ENCODE peak calls at places on chromosomes 12 and 14, in four cellular contexts. One of them, this sample, is unnamed.
A peak's percentile ranks its signal among the peaks of the same experiment; 100 is the strongest.

GRCh38 chr12:95790912-95791849 is 617 bp upstream of the NTN4 start:
- DNase-seq in K562: no peak
- DNase-seq in GM12878: no peak
- DNase-seq in H1: peak; percentile 77
- DNase-seq in this sample: no peak

GRCh38 chr14:53152627-53152908 is 555 bp downstream of the DDHD1 start:
- DNase-seq in H1: no peak
- DNase-seq in K562: peak; percentile 27
- DNase-seq in GM12878: no peak
- DNase-seq in this sample: no peak

GRCh38 chr12:16939871-16940306 is 333.9 kb upstream of the LMO3 start:
- DNase-seq in K562: peak; percentile 37
- DNase-seq in H1: peak; percentile 68
- DNase-seq in GM12878: peak; percentile 26
- DNase-seq in this sample: peak; percentile 36

GRCh38 chr12:87596636-87597035 is 432.6 kb downstream of the C12orf50 start:
- DNase-seq in K562: no peak
- DNase-seq in GM12878: no peak
- DNase-seq in H1: no peak
- DNase-seq in this sample: no peak

GRCh38 chr12:32418903-32419519 is 19.7 kb downstream of the FGD4 start:
- DNase-seq in K562: no peak
- DNase-seq in GM12878: no peak
- DNase-seq in H1: no peak
- DNase-seq in this sample: no peak

GRCh38 chr12:15444523-15444922 is 122.2 kb downstream of the PTPRO start:
- DNase-seq in H1: no peak
- DNase-seq in GM12878: no peak
- DNase-seq in K562: no peak
- DNase-seq in this sample: no peak

GRCh38 chr12:132614861-132615578 is 3.6 kb upstream of the P2RX2 start:
- DNase-seq in K562: peak; percentile 77
- DNase-seq in H1: peak; percentile 89
- DNase-seq in GM12878: peak; percentile 26
- DNase-seq in this sample: peak; percentile 88

GRCh38 chr12:11508699-11509098 is 113.3 kb upstream of the PRB2 start:
- DNase-seq in GM12878: no peak
- DNase-seq in H1: no peak
- DNase-seq in K562: no peak
- DNase-seq in this sample: no peak

GRCh38 chr14:30620178-30620577 is 1.9 kb upstream of the SCFD1 start:
- DNase-seq in H1: no peak
- DNase-seq in GM12878: peak; percentile 43
- DNase-seq in K562: no peak
- DNase-seq in this sample: no peak

GRCh38 chr14:63343878-63344277 is 25.1 kb upstream of the GPHB5 start:
- DNase-seq in GM12878: no peak
- DNase-seq in K562: no peak
- DNase-seq in H1: no peak
- DNase-seq in this sample: no peak

GRCh38 chr12:52381206-52381605 is 4.2 kb downstream of the KRT84 start:
- DNase-seq in GM12878: no peak
- DNase-seq in H1: no peak
- DNase-seq in K562: no peak
- DNase-seq in this sample: no peak

GRCh38 chr12:113040722-113041168 is 15.8 kb upstream of the DTX1 start:
- DNase-seq in GM12878: no peak
- DNase-seq in K562: no peak
- DNase-seq in H1: no peak
- DNase-seq in this sample: no peak

GRCh38 chr14:31020834-31021575 is 4.4 kb upstream of the AP4S1 start:
- DNase-seq in K562: no peak
- DNase-seq in GM12878: no peak
- DNase-seq in H1: no peak
- DNase-seq in this sample: no peak

GRCh38 chr12:121138284-121138683 is 5.6 kb downstream of the P2RX7 start:
- DNase-seq in GM12878: no peak
- DNase-seq in H1: no peak
- DNase-seq in K562: peak; percentile 64
- DNase-seq in this sample: no peak

GRCh38 chr12:12899530-12900380 is 8.4 kb downstream of the GPRC5A start:
- DNase-seq in K562: no peak
- DNase-seq in GM12878: no peak
- DNase-seq in H1: no peak
- DNase-seq in this sample: no peak

GRCh38 chr14:86527312-86527711 is 997.4 kb downstream of the FLRT2 start:
- DNase-seq in K562: no peak
- DNase-seq in GM12878: no peak
- DNase-seq in H1: no peak
- DNase-seq in this sample: no peak

GRCh38 chr12:127893875-127894635 is 372.9 kb upstream of the TMEM132C start:
- DNase-seq in H1: peak; percentile 50
- DNase-seq in GM12878: no peak
- DNase-seq in K562: no peak
- DNase-seq in this sample: no peak

GRCh38 chr12:123050331-123050809 is 69.9 kb downstream of the ARL6IP4 start:
- DNase-seq in K562: no peak
- DNase-seq in H1: no peak
- DNase-seq in GM12878: no peak
- DNase-seq in this sample: no peak

GRCh38 chr14:59969319-59969718 is 49.4 kb downstream of the LRRC9 start:
- DNase-seq in GM12878: no peak
- DNase-seq in K562: no peak
- DNase-seq in H1: no peak
- DNase-seq in this sample: no peak

GRCh38 chr12:19222566-19222965 is 93.0 kb downstream of the PLEKHA5 start:
- DNase-seq in H1: no peak
- DNase-seq in GM12878: no peak
- DNase-seq in K562: no peak
- DNase-seq in this sample: no peak

GRCh38 chr14:88195676-88196075 is 127.4 kb downstream of the KCNK10 start:
- DNase-seq in H1: peak; percentile 45
- DNase-seq in GM12878: no peak
- DNase-seq in K562: no peak
- DNase-seq in this sample: peak; percentile 65

GRCh38 chr12:79439179-79439825 is 251.5 kb downstream of the PAWR start:
- DNase-seq in H1: no peak
- DNase-seq in K562: no peak
- DNase-seq in GM12878: no peak
- DNase-seq in this sample: no peak

GRCh38 chr12:49937639-49938300 is 12.8 kb upstream of the AQP2 start:
- DNase-seq in K562: no peak
- DNase-seq in GM12878: no peak
- DNase-seq in H1: no peak
- DNase-seq in this sample: no peak

GRCh38 chr14:54803926-54804719 is 98.5 kb downstream of the GCH1 start:
- DNase-seq in GM12878: no peak
- DNase-seq in H1: no peak
- DNase-seq in K562: no peak
- DNase-seq in this sample: no peak

GRCh38 chr14:73457935-73458218 is 469 bp downstream of the NUMB start:
- DNase-seq in H1: no peak
- DNase-seq in GM12878: no peak
- DNase-seq in K562: no peak
- DNase-seq in this sample: peak; percentile 47

GRCh38 chr14:47256968-47257367 is 418.4 kb downstream of the MDGA2 start:
- DNase-seq in K562: no peak
- DNase-seq in GM12878: no peak
- DNase-seq in H1: no peak
- DNase-seq in this sample: no peak

GRCh38 chr14:24365600-24366374 is 2.2 kb upstream of the NFATC4 start:
- DNase-seq in K562: no peak
- DNase-seq in H1: peak; percentile 87
- DNase-seq in GM12878: peak; percentile 38
- DNase-seq in this sample: peak; percentile 79

GRCh38 chr12:93915411-93915810 is 233.0 kb upstream of the PLXNC1 start:
- DNase-seq in H1: no peak
- DNase-seq in GM12878: no peak
- DNase-seq in K562: no peak
- DNase-seq in this sample: no peak

GRCh38 chr14:54026671-54027070 is 70.0 kb upstream of the BMP4 start:
- DNase-seq in H1: no peak
- DNase-seq in GM12878: no peak
- DNase-seq in K562: no peak
- DNase-seq in this sample: no peak

GRCh38 chr12:15721716-15722115 is 67.5 kb downstream of the EPS8 start:
- DNase-seq in K562: no peak
- DNase-seq in H1: no peak
- DNase-seq in GM12878: no peak
- DNase-seq in this sample: no peak

GRCh38 chr12:125861299-125862281 is 796.4 kb downstream of the AACS start:
- DNase-seq in H1: no peak
- DNase-seq in K562: peak; percentile 30
- DNase-seq in GM12878: no peak
- DNase-seq in this sample: peak; percentile 8

GRCh38 chr14:99729991-99730875 is 46.1 kb downstream of the CYP46A1 start:
- DNase-seq in GM12878: no peak
- DNase-seq in K562: peak; percentile 81
- DNase-seq in H1: peak; percentile 100
- DNase-seq in this sample: peak; percentile 97

GRCh38 chr14:44657688-44658388 is 150.8 kb upstream of the FSCB start:
- DNase-seq in H1: no peak
- DNase-seq in K562: no peak
- DNase-seq in GM12878: no peak
- DNase-seq in this sample: no peak

GRCh38 chr14:103558071-103558882 is 4.2 kb downstream of the BAG5 start:
- DNase-seq in GM12878: no peak
- DNase-seq in H1: no peak
- DNase-seq in K562: no peak
- DNase-seq in this sample: no peak

DNA sequence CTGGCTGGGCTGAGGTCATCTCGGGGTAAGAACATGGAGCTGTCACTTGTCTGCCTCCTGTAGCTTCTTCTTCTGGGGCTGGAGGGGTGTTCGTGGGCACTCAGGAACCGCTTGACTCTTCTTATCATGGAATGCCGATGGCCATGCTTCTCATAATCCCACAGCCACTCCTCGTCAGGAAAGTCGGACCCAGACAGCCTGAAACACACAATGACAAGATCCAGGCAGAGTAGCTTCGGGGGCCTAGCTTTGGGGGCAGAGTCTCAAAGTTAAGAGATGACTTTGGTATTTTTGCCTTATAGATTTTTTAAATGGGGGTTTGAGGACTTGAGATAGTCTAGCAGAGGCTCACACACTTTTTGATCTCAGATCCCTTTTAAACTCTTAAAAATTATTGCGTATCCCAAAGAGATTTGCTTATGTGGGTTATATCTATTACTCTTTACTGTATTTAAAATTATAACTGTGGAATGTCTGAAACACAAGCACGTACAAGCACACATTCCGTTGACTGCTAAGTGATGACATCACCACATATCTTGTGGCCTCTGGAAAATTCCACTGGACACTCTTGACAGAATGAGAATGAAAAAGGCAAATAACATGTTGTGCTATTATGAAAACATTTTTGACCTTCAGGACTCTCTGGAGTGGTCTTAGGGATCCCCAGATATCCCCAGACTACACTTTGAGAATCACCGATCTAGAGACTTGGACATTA is 43.3 kb downstream of the BEST3 start:
- DNase-seq in K562: no peak
- DNase-seq in GM12878: no peak
- DNase-seq in H1: no peak
- DNase-seq in this sample: no peak
- TF ChIP-seq NRF1 in K562: no peak
- TF ChIP-seq NRF1 in GM12878: no peak
- TF ChIP-seq NRF1 in H1: no peak
- TF ChIP-seq NRF1 in this sample: no peak

GRCh38 chr14:26765768-26766550 is 168.1 kb upstream of the NOVA1 start:
- DNase-seq in H1: no peak
- DNase-seq in K562: no peak
- DNase-seq in GM12878: no peak
- DNase-seq in this sample: no peak
- TF ChIP-seq EP300 in H1: no peak
- TF ChIP-seq EP300 in K562: no peak
- TF ChIP-seq EP300 in GM12878: no peak
- TF ChIP-seq EP300 in this sample: no peak

DNA sequence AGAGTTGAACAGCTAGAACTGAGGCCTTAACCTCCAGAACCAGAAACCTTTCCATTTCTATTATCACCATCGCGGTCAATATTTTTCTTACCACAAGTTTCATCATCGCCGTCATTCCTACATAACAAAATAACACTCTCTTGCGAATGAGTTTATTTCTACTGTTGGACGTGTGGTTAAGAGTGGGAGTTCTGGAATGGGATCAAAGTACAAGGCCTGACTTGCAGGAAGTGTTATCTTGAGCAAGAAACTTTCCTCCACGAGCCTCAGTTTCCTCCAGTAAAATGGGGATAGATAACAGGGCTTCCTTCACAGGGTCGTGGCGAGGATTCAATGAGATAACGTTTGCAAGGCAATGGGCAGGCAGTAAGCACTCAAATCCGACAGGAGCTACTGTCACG is 652 bp downstream of the SART3 start:
- DNase-seq in GM12878: no peak
- DNase-seq in K562: no peak
- DNase-seq in H1: no peak
- DNase-seq in this sample: no peak
- TF ChIP-seq NRF1 in GM12878: no peak
- TF ChIP-seq NRF1 in K562: no peak
- TF ChIP-seq NRF1 in H1: no peak
- TF ChIP-seq NRF1 in this sample: no peak

DNA sequence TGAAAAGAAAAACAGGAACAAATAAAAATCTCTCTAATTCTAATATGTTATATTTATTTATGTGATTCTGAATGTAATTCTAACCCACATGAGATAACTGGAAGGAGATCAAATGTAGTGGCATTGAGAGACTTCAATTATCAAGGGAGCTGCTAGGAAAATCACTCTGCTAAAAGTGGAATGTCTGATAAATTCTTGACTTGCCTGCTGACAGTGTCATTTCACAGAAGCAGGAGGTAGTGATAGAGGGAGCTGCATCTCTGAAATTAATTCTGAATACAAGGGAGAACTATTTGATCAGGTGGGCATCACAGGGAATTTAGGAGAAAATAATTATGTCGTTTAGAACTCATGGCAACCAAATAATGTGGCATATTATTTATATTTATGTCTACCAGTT is 303.6 kb downstream of the BCAT1 start:
- DNase-seq in H1: no peak
- DNase-seq in GM12878: no peak
- DNase-seq in K562: no peak
- DNase-seq in this sample: no peak
- TF ChIP-seq EP300 in H1: no peak
- TF ChIP-seq EP300 in GM12878: no peak
- TF ChIP-seq EP300 in K562: no peak
- TF ChIP-seq EP300 in this sample: no peak

GRCh38 chr12:81080431-81080983 is 2.6 kb downstream of the ACSS3 start:
- DNase-seq in K562: no peak
- DNase-seq in H1: no peak
- DNase-seq in GM12878: no peak
- DNase-seq in this sample: no peak

GRCh38 chr12:81083906-81084513 is 6.1 kb downstream of the ACSS3 start:
- DNase-seq in GM12878: no peak
- DNase-seq in H1: no peak
- DNase-seq in K562: no peak
- DNase-seq in this sample: no peak

GRCh38 chr12:81079280-81080076 is 1.6 kb downstream of the ACSS3 start:
- DNase-seq in GM12878: no peak
- DNase-seq in H1: no peak
- DNase-seq in K562: no peak
- DNase-seq in this sample: no peak

GRCh38 chr12:81083018-81083417 is 5.1 kb downstream of the ACSS3 start:
- DNase-seq in H1: no peak
- DNase-seq in GM12878: no peak
- DNase-seq in K562: no peak
- DNase-seq in this sample: no peak

GRCh38 chr12:81081726-81082125 is 3.8 kb downstream of the ACSS3 start:
- DNase-seq in K562: no peak
- DNase-seq in H1: no peak
- DNase-seq in GM12878: no peak
- DNase-seq in this sample: no peak
- TF ChIP-seq NRF1 in K562: no peak
- TF ChIP-seq NRF1 in H1: no peak
- TF ChIP-seq NRF1 in GM12878: no peak
- TF ChIP-seq NRF1 in this sample: no peak